ENCODE peak calls at places on chromosomes 5 and 9, in six cellular contexts. One of them, this sample, is unnamed.

GRCh38 chr5:170405822-170406221 is 16.7 kb upstream of the KCNMB1 start:
- DNase-seq in CD8-positive, alpha-beta T cell: no peak
- DNase-seq in AG04450: no peak
- DNase-seq in cardiac muscle cell: no peak
- DNase-seq in endothelial cell of umbilical vein: no peak
- DNase-seq in WTC11: no peak
- DNase-seq in this sample: no peak

GRCh38 chr5:145937432-145938250 is 1.3 kb downstream of the SH3RF2 start:
- DNase-seq in AG04450: no peak
- DNase-seq in endothelial cell of umbilical vein: no peak
- DNase-seq in WTC11: peak
- DNase-seq in cardiac muscle cell: peak
- DNase-seq in CD8-positive, alpha-beta T cell: no peak
- DNase-seq in this sample: peak

GRCh38 chr9:37197158-37198033 is 77.0 kb downstream of the ZCCHC7 start:
- DNase-seq in endothelial cell of umbilical vein: peak
- DNase-seq in CD8-positive, alpha-beta T cell: no peak
- DNase-seq in cardiac muscle cell: peak
- DNase-seq in WTC11: no peak
- DNase-seq in AG04450: no peak
- DNase-seq in this sample: peak

GRCh38 chr5:108749130-108749861 is 1.6 kb downstream of the FER start:
- DNase-seq in CD8-positive, alpha-beta T cell: peak
- DNase-seq in WTC11: no peak
- DNase-seq in AG04450: peak
- DNase-seq in cardiac muscle cell: peak
- DNase-seq in endothelial cell of umbilical vein: peak
- DNase-seq in this sample: peak

GRCh38 chr9:127252405-127253093 is 12.0 kb upstream of the GARNL3 start:
- DNase-seq in CD8-positive, alpha-beta T cell: no peak
- DNase-seq in WTC11: no peak
- DNase-seq in AG04450: no peak
- DNase-seq in endothelial cell of umbilical vein: no peak
- DNase-seq in cardiac muscle cell: no peak
- DNase-seq in this sample: no peak

GRCh38 chr5:9715891-9716335 is 85.8 kb upstream of the TAS2R1 start:
- DNase-seq in AG04450: no peak
- DNase-seq in cardiac muscle cell: no peak
- DNase-seq in endothelial cell of umbilical vein: no peak
- DNase-seq in CD8-positive, alpha-beta T cell: no peak
- DNase-seq in WTC11: no peak
- DNase-seq in this sample: peak

GRCh38 chr9:132141364-132141947 is 20.4 kb upstream of the NTNG2 start:
- DNase-seq in endothelial cell of umbilical vein: no peak
- DNase-seq in CD8-positive, alpha-beta T cell: no peak
- DNase-seq in AG04450: no peak
- DNase-seq in WTC11: no peak
- DNase-seq in cardiac muscle cell: no peak
- DNase-seq in this sample: peak

GRCh38 chr5:102863764-102864560 is 108.9 kb downstream of the PAM start:
- DNase-seq in cardiac muscle cell: no peak
- DNase-seq in CD8-positive, alpha-beta T cell: no peak
- DNase-seq in WTC11: no peak
- DNase-seq in endothelial cell of umbilical vein: peak
- DNase-seq in AG04450: no peak
- DNase-seq in this sample: no peak

GRCh38 chr9:81737871-81738507 is 48.6 kb upstream of the TLE1 start:
- DNase-seq in endothelial cell of umbilical vein: no peak
- DNase-seq in cardiac muscle cell: no peak
- DNase-seq in CD8-positive, alpha-beta T cell: no peak
- DNase-seq in WTC11: no peak
- DNase-seq in AG04450: peak
- DNase-seq in this sample: peak

GRCh38 chr5:126044111-126044668 is 379.0 kb upstream of the GRAMD2B start:
- DNase-seq in WTC11: no peak
- DNase-seq in AG04450: peak
- DNase-seq in CD8-positive, alpha-beta T cell: no peak
- DNase-seq in cardiac muscle cell: peak
- DNase-seq in endothelial cell of umbilical vein: no peak
- DNase-seq in this sample: peak

GRCh38 chr5:88889165-88890069 is 6.4 kb upstream of the MEF2C start:
- DNase-seq in cardiac muscle cell: peak
- DNase-seq in WTC11: peak
- DNase-seq in endothelial cell of umbilical vein: peak
- DNase-seq in CD8-positive, alpha-beta T cell: no peak
- DNase-seq in AG04450: no peak
- DNase-seq in this sample: peak

DNA sequence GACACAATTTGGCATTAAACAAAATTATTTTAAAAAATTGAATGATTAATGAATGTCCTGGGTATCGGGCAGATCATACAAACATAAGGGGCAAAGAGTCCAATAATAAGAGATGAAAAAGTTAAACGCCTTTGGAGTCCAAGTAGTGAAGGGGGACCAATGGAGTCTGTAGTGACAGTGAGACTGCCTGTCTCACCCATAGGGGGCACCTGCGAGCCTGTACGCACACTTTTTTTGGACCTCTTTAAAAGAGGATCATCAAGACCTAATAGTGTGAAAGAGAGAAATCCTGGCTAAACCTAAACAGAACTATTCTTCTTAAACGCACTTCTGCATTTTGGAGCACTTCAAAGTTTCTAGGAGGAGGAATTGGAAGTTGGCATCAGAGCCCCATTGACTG is 636.0 kb upstream of the KLF4 start:
- DNase-seq in cardiac muscle cell: no peak
- DNase-seq in WTC11: peak
- DNase-seq in CD8-positive, alpha-beta T cell: no peak
- DNase-seq in endothelial cell of umbilical vein: no peak
- DNase-seq in AG04450: no peak
- DNase-seq in this sample: no peak
- TF ChIP-seq CTCF in cardiac muscle cell: peak
- TF ChIP-seq CTCF in WTC11: peak
- TF ChIP-seq CTCF in CD8-positive, alpha-beta T cell: no peak
- TF ChIP-seq CTCF in endothelial cell of umbilical vein: peak
- TF ChIP-seq CTCF in AG04450: peak
- TF ChIP-seq CTCF in this sample: peak

DNA sequence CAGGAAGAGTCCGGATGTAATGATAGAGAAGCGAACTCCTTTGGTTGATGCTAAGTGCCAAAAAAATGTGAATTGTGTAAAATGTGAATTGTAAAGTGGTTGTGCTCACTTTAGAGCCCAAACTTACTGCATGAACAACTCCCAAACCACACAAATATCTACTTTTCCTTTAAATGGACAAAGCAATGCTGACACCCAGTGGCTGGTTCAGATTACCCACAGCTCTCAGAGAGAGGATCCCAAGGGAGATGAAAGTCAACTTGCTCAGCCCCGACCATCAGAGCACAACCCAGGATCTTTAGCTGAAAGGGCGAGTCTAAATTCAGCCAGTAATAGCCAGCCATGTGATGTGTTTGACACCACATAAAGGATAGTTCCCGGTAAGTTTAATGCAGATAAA is 133.7 kb downstream of the NMUR2 start:
- DNase-seq in cardiac muscle cell: peak
- DNase-seq in endothelial cell of umbilical vein: no peak
- DNase-seq in AG04450: no peak
- DNase-seq in WTC11: peak
- DNase-seq in CD8-positive, alpha-beta T cell: no peak
- DNase-seq in this sample: peak
- TF ChIP-seq CTCF in cardiac muscle cell: peak
- TF ChIP-seq CTCF in endothelial cell of umbilical vein: no peak
- TF ChIP-seq CTCF in AG04450: peak
- TF ChIP-seq CTCF in WTC11: no peak
- TF ChIP-seq CTCF in CD8-positive, alpha-beta T cell: no peak
- TF ChIP-seq CTCF in this sample: peak

GRCh38 chr9:87336407-87336806 is 161.3 kb upstream of the DAPK1 start:
- DNase-seq in WTC11: no peak
- DNase-seq in CD8-positive, alpha-beta T cell: no peak
- DNase-seq in endothelial cell of umbilical vein: no peak
- DNase-seq in AG04450: no peak
- DNase-seq in cardiac muscle cell: no peak
- DNase-seq in this sample: peak
- TF ChIP-seq CTCF in WTC11: no peak
- TF ChIP-seq CTCF in CD8-positive, alpha-beta T cell: no peak
- TF ChIP-seq CTCF in endothelial cell of umbilical vein: no peak
- TF ChIP-seq CTCF in AG04450: no peak
- TF ChIP-seq CTCF in cardiac muscle cell: no peak
- TF ChIP-seq CTCF in this sample: peak

GRCh38 chr5:180624630-180625029 is 24.8 kb downstream of the FLT4 start:
- DNase-seq in CD8-positive, alpha-beta T cell: no peak
- DNase-seq in AG04450: no peak
- DNase-seq in cardiac muscle cell: no peak
- DNase-seq in endothelial cell of umbilical vein: no peak
- DNase-seq in WTC11: no peak
- DNase-seq in this sample: no peak
- TF ChIP-seq CTCF in CD8-positive, alpha-beta T cell: no peak
- TF ChIP-seq CTCF in AG04450: no peak
- TF ChIP-seq CTCF in cardiac muscle cell: no peak
- TF ChIP-seq CTCF in endothelial cell of umbilical vein: no peak
- TF ChIP-seq CTCF in WTC11: no peak
- TF ChIP-seq CTCF in this sample: no peak

DNA sequence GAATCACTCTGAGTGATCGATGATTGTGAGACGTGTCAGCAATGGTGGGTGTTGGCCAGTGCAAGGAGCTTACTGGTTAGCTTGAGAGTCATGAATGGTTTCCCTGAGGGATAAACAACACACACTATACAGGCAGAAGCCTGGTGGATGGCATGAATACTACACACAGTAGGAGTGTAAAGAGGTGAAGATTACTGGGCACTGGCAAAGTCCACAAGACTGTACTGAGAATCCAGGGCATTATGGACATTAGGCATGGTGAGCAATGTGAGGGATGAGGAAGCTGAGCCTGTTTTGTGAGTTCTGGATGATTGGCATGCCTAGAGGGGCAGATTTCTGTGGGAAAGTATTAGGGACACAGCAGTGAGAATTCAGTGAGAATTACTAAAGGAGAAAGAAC is 71.3 kb downstream of the KDM4C start:
- DNase-seq in cardiac muscle cell: no peak
- DNase-seq in endothelial cell of umbilical vein: no peak
- DNase-seq in WTC11: no peak
- DNase-seq in CD8-positive, alpha-beta T cell: no peak
- DNase-seq in AG04450: no peak
- DNase-seq in this sample: peak
- TF ChIP-seq CTCF in cardiac muscle cell: no peak
- TF ChIP-seq CTCF in endothelial cell of umbilical vein: no peak
- TF ChIP-seq CTCF in WTC11: no peak
- TF ChIP-seq CTCF in CD8-positive, alpha-beta T cell: no peak
- TF ChIP-seq CTCF in AG04450: peak
- TF ChIP-seq CTCF in this sample: peak

GRCh38 chr9:89919171-89919681 is 314.4 kb downstream of the GADD45G start:
- DNase-seq in CD8-positive, alpha-beta T cell: no peak
- DNase-seq in cardiac muscle cell: peak
- DNase-seq in endothelial cell of umbilical vein: no peak
- DNase-seq in AG04450: no peak
- DNase-seq in WTC11: peak
- DNase-seq in this sample: no peak
- TF ChIP-seq CTCF in CD8-positive, alpha-beta T cell: no peak
- TF ChIP-seq CTCF in cardiac muscle cell: peak
- TF ChIP-seq CTCF in endothelial cell of umbilical vein: no peak
- TF ChIP-seq CTCF in AG04450: no peak
- TF ChIP-seq CTCF in WTC11: peak
- TF ChIP-seq CTCF in this sample: no peak

GRCh38 chr5:96595300-96596090 is 66.7 kb upstream of the CAST start:
- DNase-seq in CD8-positive, alpha-beta T cell: no peak
- DNase-seq in endothelial cell of umbilical vein: peak
- DNase-seq in WTC11: peak
- DNase-seq in cardiac muscle cell: no peak
- DNase-seq in AG04450: no peak
- DNase-seq in this sample: no peak
- TF ChIP-seq CTCF in CD8-positive, alpha-beta T cell: peak
- TF ChIP-seq CTCF in endothelial cell of umbilical vein: peak
- TF ChIP-seq CTCF in WTC11: peak
- TF ChIP-seq CTCF in cardiac muscle cell: peak
- TF ChIP-seq CTCF in AG04450: peak
- TF ChIP-seq CTCF in this sample: peak

DNA sequence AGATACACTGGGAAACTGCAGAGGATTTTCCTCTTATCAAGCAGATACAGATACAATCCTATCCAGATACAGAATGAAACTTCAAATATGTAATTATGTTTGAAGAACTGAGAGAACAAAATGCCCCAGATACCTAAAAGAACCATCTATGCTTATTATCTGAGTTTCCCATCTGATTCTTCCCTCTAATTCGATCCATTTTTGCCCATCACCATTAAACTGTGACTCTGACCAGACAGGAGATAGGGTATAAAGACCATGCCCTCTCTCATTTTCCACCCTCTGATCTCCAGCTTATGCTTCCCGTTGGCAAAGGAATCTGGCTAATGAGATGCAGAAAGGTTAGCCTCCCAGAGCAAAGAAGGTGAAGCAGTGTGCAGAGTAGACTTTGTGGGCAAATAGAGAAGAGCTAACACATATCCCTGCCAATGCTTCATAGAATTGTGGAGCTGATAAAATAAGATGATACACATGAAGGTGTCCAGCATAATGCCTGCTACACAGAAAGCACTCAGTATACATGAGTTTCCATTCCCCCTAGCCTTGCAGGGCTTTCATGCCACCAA is 130.9 kb upstream of the TARS1 start:
- DNase-seq in WTC11: no peak
- DNase-seq in AG04450: no peak
- DNase-seq in endothelial cell of umbilical vein: no peak
- DNase-seq in CD8-positive, alpha-beta T cell: no peak
- DNase-seq in cardiac muscle cell: no peak
- DNase-seq in this sample: no peak
- TF ChIP-seq CTCF in WTC11: no peak
- TF ChIP-seq CTCF in AG04450: no peak
- TF ChIP-seq CTCF in endothelial cell of umbilical vein: no peak
- TF ChIP-seq CTCF in CD8-positive, alpha-beta T cell: no peak
- TF ChIP-seq CTCF in cardiac muscle cell: no peak
- TF ChIP-seq CTCF in this sample: no peak

DNA sequence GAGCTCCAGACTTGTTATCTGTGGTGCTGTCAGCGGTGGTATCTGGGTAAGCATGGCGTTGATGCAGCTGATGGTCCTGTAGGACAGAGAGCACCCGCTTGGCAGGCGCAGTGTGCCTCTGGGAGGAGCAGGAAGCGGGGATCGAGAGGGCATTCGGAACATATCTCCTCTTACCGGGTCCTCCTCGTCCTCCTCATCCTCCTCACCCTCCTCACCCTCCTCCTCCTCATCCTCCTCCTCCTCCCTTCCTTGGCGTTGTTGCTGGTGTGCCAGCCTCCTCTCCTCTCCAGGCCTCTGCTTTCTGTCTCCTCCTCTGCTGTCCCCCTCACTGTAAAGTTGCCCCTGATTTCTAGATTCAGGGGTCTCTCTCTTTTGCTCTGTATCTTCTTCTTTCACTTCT is 21.2 kb downstream of the ECM2 start:
- DNase-seq in cardiac muscle cell: no peak
- DNase-seq in AG04450: no peak
- DNase-seq in CD8-positive, alpha-beta T cell: no peak
- DNase-seq in endothelial cell of umbilical vein: no peak
- DNase-seq in WTC11: no peak
- DNase-seq in this sample: no peak
- TF ChIP-seq CTCF in cardiac muscle cell: no peak
- TF ChIP-seq CTCF in AG04450: no peak
- TF ChIP-seq CTCF in CD8-positive, alpha-beta T cell: no peak
- TF ChIP-seq CTCF in endothelial cell of umbilical vein: no peak
- TF ChIP-seq CTCF in WTC11: no peak
- TF ChIP-seq CTCF in this sample: no peak